ENCODE peak calls at places on chromosomes 1 and 21, in four cellular contexts. H, Y, D and U are unnamed samples.

GRCh38 chr21:31176725-31177124 is 138.4 kb upstream of the KRTAP19-8 start:
- DNase-seq in Y (no peak), H (no peak), D (no peak), U (no peak)

GRCh38 chr1:172902861-172903381 is 147.8 kb downstream of the TNFSF18 start:
- DNase-seq in D (peak), Y (no peak), H (no peak), U (no peak)

GRCh38 chr1:70034403-70034802 is 171.0 kb downstream of the LRRC40 start:
- DNase-seq in H (no peak), Y (peak), D (peak), U (peak)

GRCh38 chr1:203116048-203116810 is 11.3 kb upstream of the ADORA1 start:
- DNase-seq in Y (no peak), D (no peak), H (no peak), U (no peak)

GRCh38 chr1:33435096-33435820 is 4.4 kb upstream of the PHC2 start:
- DNase-seq in H (no peak), D (peak), Y (no peak), U (no peak)

GRCh38 chr1:187390157-187390556 is 561.4 kb downstream of the PLA2G4A start:
- DNase-seq in H (no peak), D (peak), Y (no peak), U (peak)

GRCh38 chr1:154352245-154352580 is 26.9 kb downstream of the ATP8B2 start:
- DNase-seq in Y (no peak), D (no peak), H (no peak), U (no peak)

GRCh38 chr1:31586376-31587327 is 10.3 kb downstream of the TINAGL1 start:
- DNase-seq in Y (no peak), D (no peak), H (no peak), U (no peak)

GRCh38 chr1:62299426-62300200 is 19.6 kb downstream of the KANK4 start:
- DNase-seq in Y (no peak), D (no peak), H (no peak), U (no peak)

GRCh38 chr1:241702436-241702835 is 50.4 kb downstream of the WDR64 start:
- DNase-seq in Y (no peak), H (no peak), D (peak), U (no peak)

GRCh38 chr1:96520542-96520941 is 201.0 kb upstream of the PTBP2 start:
- DNase-seq in Y (peak), H (no peak), D (no peak), U (no peak)

GRCh38 chr1:26388791-26389445 is 16.4 kb upstream of the ZNF683 start:
- DNase-seq in H (no peak), Y (no peak), D (peak), U (no peak)

GRCh38 chr1:183323849-183324683 is 94.1 kb downstream of the NMNAT2 start:
- DNase-seq in H (no peak), Y (no peak), D (peak), U (peak)

GRCh38 chr21:45615145-45615711 is 28.3 kb upstream of the PCBP3 start:
- DNase-seq in D (peak), Y (no peak), H (no peak), U (no peak)

GRCh38 chr1:205316179-205316578 is 5.4 kb downstream of the NUAK2 start:
- DNase-seq in D (no peak), H (no peak), Y (no peak), U (no peak)

GRCh38 chr1:205321109-205321958 is at the start of gene NUAK2:
- DNase-seq in D (peak), Y (peak), H (peak), U (peak)

GRCh38 chr1:205317311-205317917 is 4.1 kb downstream of the NUAK2 start:
- DNase-seq in Y (no peak), D (no peak), H (no peak), U (no peak)

GRCh38 chr1:205319081-205320018 is 2.2 kb downstream of the NUAK2 start:
- DNase-seq in H (no peak), D (peak), Y (no peak), U (no peak)

GRCh38 chr1:205318231-205318991 is 3.1 kb downstream of the NUAK2 start:
- DNase-seq in D (no peak), H (no peak), Y (no peak), U (peak)
- H3K4ac ChIP-seq in D (peak), H (peak), Y (no peak), U (no peak)

GRCh38 chr1:15758953-15759661 is 512 bp downstream of the FBLIM1 start:
- DNase-seq in H (no peak), D (no peak), Y (no peak), U (no peak)

GRCh38 chr1:15760520-15761211 is 2.1 kb downstream of the FBLIM1 start:
- DNase-seq in Y (no peak), D (peak), H (no peak), U (peak)

GRCh38 chr1:15757575-15758401 is 807 bp upstream of the FBLIM1 start:
- DNase-seq in D (peak), H (no peak), Y (no peak), U (peak)

GRCh38 chr1:15757016-15757543 is 1.5 kb upstream of the FBLIM1 start:
- DNase-seq in Y (no peak), H (no peak), D (no peak), U (no peak)

DNA sequence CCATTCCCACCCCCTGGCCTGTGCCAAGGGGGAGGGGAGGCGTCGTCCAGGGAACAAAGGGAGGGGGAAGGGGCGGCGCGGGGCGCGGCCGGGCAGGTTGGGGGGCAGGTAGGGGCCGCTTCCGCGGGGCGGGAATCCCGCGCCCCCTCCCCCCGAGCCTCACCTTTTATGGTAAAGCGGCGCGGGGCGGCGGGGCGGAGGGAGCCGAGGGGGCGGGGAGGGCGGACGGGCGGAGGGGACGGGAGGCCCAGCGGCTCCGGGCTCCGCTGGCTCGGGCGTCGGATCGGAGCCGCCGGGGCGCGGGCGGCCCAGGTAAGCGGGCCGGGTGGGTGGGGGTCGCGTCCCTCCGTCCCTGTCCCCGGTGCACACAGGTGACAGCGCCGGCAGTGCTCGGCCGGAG is at the start of gene FBLIM1:
- DNase-seq in Y (no peak), H (no peak), D (no peak), U (peak)
- H3K18ac ChIP-seq in Y (peak), H (peak), D (peak), U (peak)

GRCh38 chr1:52726265-52727113 is at the start of gene ZYG11B:
- DNase-seq in Y (peak), D (peak), H (no peak), U (peak)
- H3K4ac ChIP-seq in Y (no peak), D (peak), H (no peak), U (peak)

GRCh38 chr1:227316456-227316855 is 1.8 kb downstream of the CDC42BPA start:
- DNase-seq in H (no peak), D (no peak), Y (no peak), U (no peak)

GRCh38 chr1:227318852-227319607 is 738 bp upstream of the CDC42BPA start:
- DNase-seq in Y (peak), H (peak), D (peak), U (peak)

GRCh38 chr1:227316941-227317540 is 1.3 kb downstream of the CDC42BPA start:
- DNase-seq in D (peak), H (no peak), Y (no peak), U (no peak)

GRCh38 chr1:227317541-227318002 is 720 bp downstream of the CDC42BPA start:
- DNase-seq in Y (peak), D (peak), H (peak), U (peak)

GRCh38 chr1:227318003-227318851 is at the start of gene CDC42BPA:
- DNase-seq in Y (peak), H (peak), D (peak), U (peak)
- H3K18ac ChIP-seq in Y (peak), H (peak), D (peak), U (peak)

DNA sequence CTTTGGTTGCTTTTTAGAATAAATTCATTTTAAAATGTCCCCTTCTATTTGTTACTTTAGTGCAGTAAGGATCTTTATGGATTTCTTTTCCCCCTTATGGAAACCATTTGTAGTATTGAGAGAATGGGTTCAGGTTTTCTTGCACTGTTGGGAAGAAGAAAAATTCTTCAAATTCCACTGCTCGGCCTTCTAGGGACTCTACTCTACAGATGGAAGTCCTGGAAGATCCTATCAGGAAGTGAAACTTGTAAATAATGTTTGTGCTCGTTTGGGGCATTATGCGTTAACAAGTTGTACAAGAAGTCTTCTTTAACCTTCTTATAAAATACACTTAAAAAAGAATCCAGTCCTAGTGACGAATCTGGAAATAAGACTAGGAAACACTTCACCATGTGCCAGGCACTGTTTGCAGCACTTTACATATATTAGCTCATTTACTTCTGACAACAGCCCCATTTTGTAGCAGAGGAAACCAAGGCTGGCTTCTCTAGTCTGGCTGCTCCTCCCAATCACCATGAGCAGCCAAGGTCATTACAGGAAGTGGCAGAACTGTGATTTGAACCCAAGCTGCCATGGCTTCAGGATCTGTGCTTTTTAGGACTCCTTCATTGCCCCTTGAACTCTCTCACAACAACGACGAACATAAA is 11.8 kb downstream of the LRRC8D start:
- DNase-seq in Y (no peak), H (no peak), D (no peak), U (peak)
- H3K4ac ChIP-seq in Y (no peak), H (no peak), D (no peak), U (no peak)

GRCh38 chr1:175537571-175537970 is 205.8 kb downstream of the TNR start:
- DNase-seq in Y (no peak), D (no peak), H (no peak), U (no peak)
- H3K18ac ChIP-seq in Y (no peak), D (no peak), H (no peak), U (no peak)

GRCh38 chr1:93617670-93618488 is 63.8 kb downstream of the BCAR3 start:
- DNase-seq in D (no peak), Y (no peak), H (no peak), U (peak)
- H3K4ac ChIP-seq in D (peak), Y (no peak), H (no peak), U (peak)